ENCODE peak calls at places on chromosome 20, in six cellular contexts. One of them, this sample, is unnamed.

GRCh38 chr20:62413896-62414481 is 6.9 kb upstream of the CABLES2 start:
- DNase-seq in K562: no peak
- DNase-seq in WTC11: peak
- DNase-seq in HCT116: no peak
- DNase-seq in NB4: no peak
- DNase-seq in SK-N-SH: peak
- DNase-seq in this sample: peak

GRCh38 chr20:12970372-12970821 is 38.4 kb upstream of the SPTLC3 start:
- DNase-seq in K562: no peak
- DNase-seq in WTC11: no peak
- DNase-seq in HCT116: no peak
- DNase-seq in NB4: peak
- DNase-seq in SK-N-SH: no peak
- DNase-seq in this sample: peak

GRCh38 chr20:54323227-54323734 is 115.4 kb downstream of the PFDN4 start:
- DNase-seq in K562: no peak
- DNase-seq in WTC11: no peak
- DNase-seq in HCT116: no peak
- DNase-seq in NB4: no peak
- DNase-seq in SK-N-SH: no peak
- DNase-seq in this sample: no peak

GRCh38 chr20:24663496-24663895 is 194.1 kb downstream of the SYNDIG1 start:
- DNase-seq in K562: no peak
- DNase-seq in WTC11: no peak
- DNase-seq in HCT116: no peak
- DNase-seq in NB4: no peak
- DNase-seq in SK-N-SH: no peak
- DNase-seq in this sample: no peak

GRCh38 chr20:62123450-62124118 is 1.3 kb downstream of the LSM14B start:
- DNase-seq in K562: no peak
- DNase-seq in WTC11: no peak
- DNase-seq in HCT116: no peak
- DNase-seq in NB4: peak
- DNase-seq in SK-N-SH: no peak
- DNase-seq in this sample: no peak

GRCh38 chr20:23235173-23236027 is 115.2 kb upstream of the NXT1 start:
- DNase-seq in K562: peak
- DNase-seq in WTC11: peak
- DNase-seq in HCT116: peak
- DNase-seq in NB4: peak
- DNase-seq in SK-N-SH: peak
- DNase-seq in this sample: peak

GRCh38 chr20:62019881-62020492 is 45.7 kb downstream of the TAF4 start:
- DNase-seq in K562: no peak
- DNase-seq in WTC11: no peak
- DNase-seq in HCT116: no peak
- DNase-seq in NB4: no peak
- DNase-seq in SK-N-SH: peak
- DNase-seq in this sample: no peak

GRCh38 chr20:5397418-5397817 is 80.7 kb upstream of the PROKR2 start:
- DNase-seq in K562: no peak
- DNase-seq in WTC11: no peak
- DNase-seq in HCT116: peak
- DNase-seq in NB4: no peak
- DNase-seq in SK-N-SH: no peak
- DNase-seq in this sample: no peak

GRCh38 chr20:36792422-36792821 is 18.9 kb upstream of the DSN1 start:
- DNase-seq in K562: peak
- DNase-seq in WTC11: peak
- DNase-seq in HCT116: peak
- DNase-seq in NB4: peak
- DNase-seq in SK-N-SH: peak
- DNase-seq in this sample: peak

GRCh38 chr20:31918471-31919105 is 33.3 kb downstream of the PDRG1 start:
- DNase-seq in K562: no peak
- DNase-seq in WTC11: no peak
- DNase-seq in HCT116: no peak
- DNase-seq in NB4: no peak
- DNase-seq in SK-N-SH: no peak
- DNase-seq in this sample: no peak

GRCh38 chr20:40638414-40638813 is 50.6 kb downstream of the MAFB start:
- DNase-seq in K562: no peak
- DNase-seq in WTC11: no peak
- DNase-seq in HCT116: no peak
- DNase-seq in NB4: no peak
- DNase-seq in SK-N-SH: no peak
- DNase-seq in this sample: no peak

GRCh38 chr20:33162313-33162712 is 5.6 kb upstream of the BPIFA2 start:
- DNase-seq in K562: no peak
- DNase-seq in WTC11: no peak
- DNase-seq in HCT116: no peak
- DNase-seq in NB4: no peak
- DNase-seq in SK-N-SH: no peak
- DNase-seq in this sample: no peak

GRCh38 chr20:14055127-14055742 is 59.9 kb downstream of the MACROD2 start:
- DNase-seq in K562: peak
- DNase-seq in WTC11: no peak
- DNase-seq in HCT116: peak
- DNase-seq in NB4: peak
- DNase-seq in SK-N-SH: peak
- DNase-seq in this sample: peak

GRCh38 chr20:44066645-44067606 is 120.1 kb downstream of the JPH2 start:
- DNase-seq in K562: no peak
- DNase-seq in WTC11: no peak
- DNase-seq in HCT116: no peak
- DNase-seq in NB4: no peak
- DNase-seq in SK-N-SH: peak
- DNase-seq in this sample: no peak

GRCh38 chr20:45138451-45139300 is 14.4 kb upstream of the WFDC12 start:
- DNase-seq in K562: peak
- DNase-seq in WTC11: peak
- DNase-seq in HCT116: peak
- DNase-seq in NB4: peak
- DNase-seq in SK-N-SH: peak
- DNase-seq in this sample: peak

DNA sequence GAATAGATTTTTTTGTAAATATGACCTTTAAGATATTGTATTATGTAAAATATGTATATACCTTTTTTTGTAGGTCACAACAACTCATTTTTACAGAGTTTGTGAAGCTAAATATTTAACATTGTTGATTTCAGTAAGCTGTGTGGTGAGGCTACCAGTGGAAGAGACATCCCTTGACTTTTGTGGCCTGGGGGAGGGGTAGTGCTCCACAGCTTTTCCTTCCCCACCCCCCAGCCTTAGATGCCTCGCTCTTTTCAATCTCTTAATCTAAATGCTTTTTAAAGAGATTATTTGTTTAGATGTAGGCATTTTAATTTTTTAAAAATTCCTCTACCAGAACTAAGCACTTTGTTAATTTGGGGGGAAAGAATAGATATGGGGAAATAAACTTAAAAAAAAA is 130.9 kb downstream of the SULF2 start:
- DNase-seq in K562: no peak
- DNase-seq in WTC11: no peak
- DNase-seq in HCT116: no peak
- DNase-seq in NB4: no peak
- DNase-seq in SK-N-SH: no peak
- DNase-seq in this sample: no peak
- TF ChIP-seq MAX in K562: no peak
- TF ChIP-seq MAX in WTC11: no peak
- TF ChIP-seq MAX in HCT116: no peak
- TF ChIP-seq MAX in NB4: no peak
- TF ChIP-seq MAX in SK-N-SH: no peak
- TF ChIP-seq MAX in this sample: no peak

GRCh38 chr20:9626357-9626756 is 112.0 kb downstream of the LAMP5 start:
- DNase-seq in K562: no peak
- DNase-seq in WTC11: no peak
- DNase-seq in HCT116: no peak
- DNase-seq in NB4: no peak
- DNase-seq in SK-N-SH: no peak
- DNase-seq in this sample: no peak

GRCh38 chr20:9627219-9627618 is 112.8 kb downstream of the LAMP5 start:
- DNase-seq in K562: no peak
- DNase-seq in WTC11: no peak
- DNase-seq in HCT116: no peak
- DNase-seq in NB4: no peak
- DNase-seq in SK-N-SH: no peak
- DNase-seq in this sample: no peak

GRCh38 chr20:9628589-9628988 is 114.2 kb downstream of the LAMP5 start:
- DNase-seq in K562: no peak
- DNase-seq in WTC11: no peak
- DNase-seq in HCT116: no peak
- DNase-seq in NB4: no peak
- DNase-seq in SK-N-SH: no peak
- DNase-seq in this sample: no peak

GRCh38 chr20:9629821-9630220 is 115.4 kb downstream of the LAMP5 start:
- DNase-seq in K562: no peak
- DNase-seq in WTC11: no peak
- DNase-seq in HCT116: no peak
- DNase-seq in NB4: no peak
- DNase-seq in SK-N-SH: no peak
- DNase-seq in this sample: no peak

GRCh38 chr20:9628166-9628565 is 113.8 kb downstream of the LAMP5 start:
- DNase-seq in K562: no peak
- DNase-seq in WTC11: no peak
- DNase-seq in HCT116: no peak
- DNase-seq in NB4: no peak
- DNase-seq in SK-N-SH: no peak
- DNase-seq in this sample: no peak
- TF ChIP-seq MAX in K562: no peak
- TF ChIP-seq MAX in WTC11: no peak
- TF ChIP-seq MAX in HCT116: no peak
- TF ChIP-seq MAX in NB4: no peak
- TF ChIP-seq MAX in SK-N-SH: no peak
- TF ChIP-seq MAX in this sample: no peak

DNA sequence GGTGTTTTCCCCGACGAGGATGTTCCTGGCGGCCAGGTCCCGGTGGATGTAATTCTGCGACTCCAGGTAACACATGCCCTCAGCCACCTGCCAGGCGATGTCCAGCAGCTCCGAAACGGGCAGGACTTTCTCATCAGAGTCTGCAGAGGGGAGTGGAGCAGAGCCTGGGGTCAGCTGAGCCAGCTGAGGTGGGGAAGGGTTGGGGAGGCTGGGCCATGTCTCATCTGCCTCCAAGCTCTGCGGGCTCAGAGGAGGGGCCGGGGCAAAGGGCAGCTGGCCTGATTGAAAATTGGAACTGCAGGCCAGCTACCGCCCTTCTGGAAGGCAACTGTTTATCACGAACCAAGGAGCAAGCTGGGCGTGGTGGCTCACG is 6.4 kb downstream of the PTK6 start:
- DNase-seq in K562: no peak
- DNase-seq in WTC11: no peak
- DNase-seq in HCT116: no peak
- DNase-seq in NB4: no peak
- DNase-seq in SK-N-SH: peak
- DNase-seq in this sample: no peak
- TF ChIP-seq MAX in K562: no peak
- TF ChIP-seq MAX in WTC11: no peak
- TF ChIP-seq MAX in HCT116: no peak
- TF ChIP-seq MAX in NB4: no peak
- TF ChIP-seq MAX in SK-N-SH: no peak
- TF ChIP-seq MAX in this sample: no peak

DNA sequence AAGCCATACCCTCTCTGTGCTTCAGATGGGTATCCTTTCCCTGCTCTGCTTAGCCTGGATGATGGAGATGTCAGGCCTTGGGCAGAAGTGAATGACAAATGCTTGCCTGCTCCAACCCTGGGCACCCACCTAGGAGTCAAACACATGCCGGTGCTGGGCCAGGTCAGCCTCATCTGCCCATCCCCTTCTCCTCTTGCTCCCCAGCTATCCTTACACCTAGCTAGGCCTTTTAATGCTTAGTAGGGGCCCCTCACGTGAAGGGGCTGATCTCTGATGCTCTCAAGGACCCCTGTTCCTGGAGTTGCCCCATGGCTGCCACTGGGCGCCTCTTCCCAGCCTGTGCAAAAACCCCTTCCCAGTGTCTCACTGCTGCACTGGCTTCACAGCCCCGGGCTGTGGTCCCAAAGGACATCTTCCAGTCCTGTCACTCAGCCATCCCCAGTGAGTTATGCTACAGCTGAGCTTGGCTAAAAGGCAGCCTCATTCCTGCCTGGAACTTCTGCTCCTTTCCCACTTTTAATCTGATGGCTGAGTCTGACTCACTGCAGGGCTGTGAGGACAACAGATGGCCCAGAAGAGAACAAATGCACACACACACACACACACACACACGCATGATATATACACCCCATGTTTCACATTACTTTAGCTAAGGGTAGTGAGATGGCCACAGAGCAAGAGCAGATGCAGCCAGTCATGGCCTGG is 12.8 kb upstream of the SDCBP2 start:
- DNase-seq in K562: no peak
- DNase-seq in WTC11: no peak
- DNase-seq in HCT116: no peak
- DNase-seq in NB4: no peak
- DNase-seq in SK-N-SH: no peak
- DNase-seq in this sample: no peak
- TF ChIP-seq MAX in K562: no peak
- TF ChIP-seq MAX in WTC11: no peak
- TF ChIP-seq MAX in HCT116: no peak
- TF ChIP-seq MAX in NB4: no peak
- TF ChIP-seq MAX in SK-N-SH: no peak
- TF ChIP-seq MAX in this sample: no peak

GRCh38 chr20:49276201-49276894 is 1.5 kb downstream of the ZNFX1 start:
- DNase-seq in K562: no peak
- DNase-seq in WTC11: no peak
- DNase-seq in HCT116: no peak
- DNase-seq in NB4: peak
- DNase-seq in SK-N-SH: no peak
- DNase-seq in this sample: no peak
- TF ChIP-seq MAX in K562: no peak
- TF ChIP-seq MAX in WTC11: no peak
- TF ChIP-seq MAX in HCT116: peak
- TF ChIP-seq MAX in NB4: peak
- TF ChIP-seq MAX in SK-N-SH: peak
- TF ChIP-seq MAX in this sample: peak

GRCh38 chr20:18055261-18055660 is 2.5 kb downstream of the OVOL2 start:
- DNase-seq in K562: no peak
- DNase-seq in WTC11: peak
- DNase-seq in HCT116: no peak
- DNase-seq in NB4: peak
- DNase-seq in SK-N-SH: no peak
- DNase-seq in this sample: no peak
- TF ChIP-seq MAX in K562: no peak
- TF ChIP-seq MAX in WTC11: no peak
- TF ChIP-seq MAX in HCT116: no peak
- TF ChIP-seq MAX in NB4: no peak
- TF ChIP-seq MAX in SK-N-SH: no peak
- TF ChIP-seq MAX in this sample: no peak

GRCh38 chr20:20292472-20292871 is 75.4 kb upstream of the INSM1 start:
- DNase-seq in K562: no peak
- DNase-seq in WTC11: no peak
- DNase-seq in HCT116: no peak
- DNase-seq in NB4: no peak
- DNase-seq in SK-N-SH: no peak
- DNase-seq in this sample: no peak
- TF ChIP-seq MAX in K562: no peak
- TF ChIP-seq MAX in WTC11: no peak
- TF ChIP-seq MAX in HCT116: no peak
- TF ChIP-seq MAX in NB4: no peak
- TF ChIP-seq MAX in SK-N-SH: no peak
- TF ChIP-seq MAX in this sample: no peak

This sample was measured in A549.